ENCODE peak calls at places on chromosomes 1 and 21, in four cellular contexts. S is sigmoid colon, D is uterus, B is IMR-90. W is an unnamed sample.
A peak's percentile ranks its signal among the peaks of the same experiment; 100 is the strongest.

GRCh38 chr1:23719162-23719820 is 24.0 kb upstream of the ELOA start:
- DNase-seq in B (peak; percentile 85), D (no peak), S (no peak), W (no peak)

GRCh38 chr1:106600626-106601025 is 455.8 kb upstream of the PRMT6 start:
- DNase-seq in D (no peak), B (no peak), S (no peak), W (no peak)

GRCh38 chr1:233945573-233945972 is 41.1 kb downstream of the SLC35F3 start:
- DNase-seq in B (no peak), D (no peak), S (no peak), W (no peak)

GRCh38 chr1:220761688-220762427 is 13.7 kb downstream of the MTARC2 start:
- DNase-seq in D (no peak), S (no peak), B (no peak), W (no peak)

GRCh38 chr1:19643113-19643512 is 998 bp upstream of the NBL1 start:
- DNase-seq in D (no peak), S (peak; percentile 70), B (no peak), W (no peak)

GRCh38 chr1:23227806-23228205 is 10.5 kb upstream of the HTR1D start:
- DNase-seq in S (no peak), D (no peak), B (no peak), W (no peak)

GRCh38 chr1:206468571-206468970 is 1.7 kb upstream of the IKBKE start:
- DNase-seq in D (no peak), B (no peak), S (no peak), W (no peak)

GRCh38 chr1:85295006-85295431 is 18.6 kb upstream of the BCL10 start:
- DNase-seq in S (no peak), B (peak; percentile 58), D (no peak), W (no peak)

GRCh38 chr1:205075642-205076155 is 8.6 kb downstream of the TMEM81 start:
- DNase-seq in D (no peak), B (no peak), S (no peak), W (no peak)

GRCh38 chr21:29920938-29921337 is 18.9 kb downstream of the GRIK1 start:
- DNase-seq in B (no peak), D (no peak), S (no peak), W (no peak)

GRCh38 chr1:45344491-45344890 is 4.3 kb upstream of the MUTYH start:
- DNase-seq in B (no peak), D (no peak), S (no peak), W (no peak)

GRCh38 chr1:7704214-7705047 is 66.7 kb upstream of the VAMP3 start:
- DNase-seq in B (peak; percentile 78), S (peak; percentile 96), D (peak; percentile 91), W (peak; percentile 95)

GRCh38 chr21:29645666-29646553 is 293.9 kb downstream of the GRIK1 start:
- DNase-seq in S (no peak), B (no peak), D (no peak), W (no peak)

GRCh38 chr1:168709896-168710305 is 19.1 kb downstream of the DPT start:
- DNase-seq in D (no peak), B (no peak), S (no peak), W (no peak)

GRCh38 chr1:58397187-58397820 is 149.2 kb downstream of the OMA1 start:
- DNase-seq in D (no peak), B (peak; percentile 80), S (no peak), W (no peak)

GRCh38 chr1:15106608-15107007 is 46.9 kb upstream of the TMEM51 start:
- DNase-seq in B (no peak), D (no peak), S (no peak), W (no peak)

GRCh38 chr1:219027161-219027673 is 146.5 kb upstream of the LYPLAL1 start:
- DNase-seq in S (no peak), B (no peak), D (no peak), W (no peak)

GRCh38 chr1:89050649-89051033 is 14.4 kb downstream of the GBP1 start:
- DNase-seq in D (no peak), B (no peak), S (no peak), W (no peak)
- H3K9me3 ChIP-seq in D (no peaks in the 10 kb centered on the region), B (no peaks in the 10 kb centered on the region), S (no peaks in the 10 kb centered on the region), W (no peaks in the 10 kb centered on the region)

GRCh38 chr21:40043866-40044265 is 176.6 kb downstream of the PCP4 start:
- DNase-seq in D (no peak), B (no peak), S (no peak), W (no peak)

GRCh38 chr21:40043423-40043822 is 176.2 kb downstream of the PCP4 start:
- DNase-seq in B (no peak), S (no peak), D (no peak), W (no peak)

GRCh38 chr21:40047211-40047610 is 180.0 kb downstream of the PCP4 start:
- DNase-seq in D (no peak), B (no peak), S (no peak), W (no peak)

DNA sequence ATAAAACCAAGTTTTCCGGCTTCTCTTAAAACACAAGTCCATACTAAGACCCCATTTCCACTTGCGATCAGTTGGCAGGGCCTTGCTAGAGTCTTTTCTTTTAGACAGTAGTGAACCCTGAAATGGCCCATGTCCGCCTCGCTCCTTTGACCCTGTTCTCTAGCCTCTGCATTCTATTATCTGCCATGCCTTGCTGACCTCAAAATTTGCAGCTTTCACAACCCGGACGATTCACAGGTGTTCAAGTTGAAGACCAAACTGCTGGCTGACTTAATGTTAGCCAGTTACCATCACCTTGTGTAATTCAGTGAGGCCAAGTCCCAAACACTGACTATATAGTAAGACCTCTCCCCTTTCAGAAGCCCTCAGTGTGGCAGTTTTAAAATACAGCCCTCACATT is 174.2 kb downstream of the PCP4 start:
- DNase-seq in D (no peak), B (no peak), S (no peak), W (no peak)
- H3K9me3 ChIP-seq in D (no peaks in the 10 kb centered on the region), B (peaks cover 26% of the 10 kb centered on the region), S (no peaks in the 10 kb centered on the region), W (no peaks in the 10 kb centered on the region)

DNA sequence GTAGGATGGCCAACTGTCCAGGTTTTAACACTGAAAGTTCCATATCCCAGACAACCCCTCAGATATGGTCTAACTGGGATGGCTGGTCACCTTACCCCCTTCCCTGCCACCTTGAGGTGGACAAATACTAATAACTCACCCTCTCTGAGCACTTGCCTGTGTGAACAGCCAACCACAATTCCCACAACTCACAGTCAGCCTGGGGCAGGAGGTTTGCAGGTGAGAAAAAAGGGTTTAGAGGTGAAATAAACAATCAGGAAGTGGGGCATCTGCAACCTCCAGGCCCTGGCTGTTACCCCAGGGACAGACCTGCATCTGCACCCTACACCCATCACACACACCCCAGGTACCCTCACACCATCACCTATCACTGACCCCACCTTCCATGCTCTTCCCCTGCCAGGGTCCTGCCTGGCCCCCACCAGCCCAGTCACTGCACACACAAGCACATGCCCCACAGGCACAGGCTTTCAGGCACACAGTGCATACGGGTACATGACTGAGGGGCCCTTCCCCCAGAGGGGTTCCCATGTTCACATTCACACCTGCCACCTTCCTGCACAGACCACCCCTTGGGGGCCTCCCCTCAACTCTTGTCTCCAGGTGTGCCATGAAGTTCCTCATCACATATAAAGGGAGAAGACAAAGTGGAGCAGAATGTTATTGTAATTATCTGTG is 679.5 kb downstream of the MATN1 start:
- DNase-seq in B (no peak), D (no peak), S (no peak), W (peak; percentile 7)
- H3K9me3 ChIP-seq in B (no peaks in the 10 kb centered on the region), D (no peaks in the 10 kb centered on the region), S (no peaks in the 10 kb centered on the region), W (no peaks in the 10 kb centered on the region)

GRCh38 chr1:11501906-11502485 is 23.0 kb downstream of the DISP3 start:
- DNase-seq in S (peak; percentile 43), B (no peak), D (no peak), W (no peak)
- H3K9me3 ChIP-seq in S (no peaks in the 10 kb centered on the region), B (peaks cover 15% of the 10 kb centered on the region), D (peaks cover 5% of the 10 kb centered on the region), W (no peaks in the 10 kb centered on the region)

GRCh38 chr21:7952648-7953047 is 2568.7 kb upstream of the TPTE start:
- DNase-seq in B (no peak), S (no peak), D (no peak), W (no peak)

GRCh38 chr21:7951854-7952519 is 2569.4 kb upstream of the TPTE start:
- DNase-seq in S (no peak), B (no peak), D (no peak), W (no peak)

GRCh38 chr21:7953058-7953457 is 2568.3 kb upstream of the TPTE start:
- DNase-seq in D (no peak), B (no peak), S (no peak), W (no peak)

GRCh38 chr21:7957713-7958064 is 2563.7 kb upstream of the TPTE start:
- DNase-seq in S (no peak), D (no peak), B (no peak), W (no peak)
- H3K9me3 ChIP-seq in S (peaks cover 16% of the 10 kb centered on the region), D (peaks cover 12% of the 10 kb centered on the region), B (peaks cover 48% of the 10 kb centered on the region), W (peaks cover 83% of the 10 kb centered on the region)

GRCh38 chr1:40507973-40508372 is 594 bp upstream of the EXO5 start:
- DNase-seq in S (no peak), B (no peak), D (no peak), W (no peak)
- H3K9me3 ChIP-seq in S (no peaks in the 10 kb centered on the region), B (peaks cover 21% of the 10 kb centered on the region), D (peaks cover 7% of the 10 kb centered on the region), W (no peaks in the 10 kb centered on the region)

DNA sequence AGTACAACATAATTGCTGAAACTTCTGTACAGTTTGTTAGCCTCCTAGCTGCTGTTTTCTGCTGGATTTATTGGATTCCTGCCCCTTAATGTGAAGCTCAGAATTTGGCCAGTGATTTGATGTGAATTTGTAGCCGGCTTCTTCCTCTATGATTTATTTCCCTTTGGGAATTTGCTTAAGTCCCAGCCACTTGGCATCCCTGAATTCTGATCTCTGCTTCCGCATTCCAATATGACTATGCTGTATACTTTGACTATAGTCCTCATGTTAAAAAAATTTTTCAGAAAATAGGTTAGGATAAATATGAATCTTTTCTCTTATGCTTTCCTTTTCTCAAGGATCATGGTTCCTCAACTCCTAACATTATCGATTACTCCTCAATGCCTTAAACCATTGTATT is 12.4 kb upstream of the LRIF1 start:
- DNase-seq in B (peak; percentile 33), S (no peak), D (no peak), W (no peak)
- H3K9me3 ChIP-seq in B (no peaks in the 10 kb centered on the region), S (no peaks in the 10 kb centered on the region), D (no peaks in the 10 kb centered on the region), W (peaks cover 37% of the 10 kb centered on the region)

DNA sequence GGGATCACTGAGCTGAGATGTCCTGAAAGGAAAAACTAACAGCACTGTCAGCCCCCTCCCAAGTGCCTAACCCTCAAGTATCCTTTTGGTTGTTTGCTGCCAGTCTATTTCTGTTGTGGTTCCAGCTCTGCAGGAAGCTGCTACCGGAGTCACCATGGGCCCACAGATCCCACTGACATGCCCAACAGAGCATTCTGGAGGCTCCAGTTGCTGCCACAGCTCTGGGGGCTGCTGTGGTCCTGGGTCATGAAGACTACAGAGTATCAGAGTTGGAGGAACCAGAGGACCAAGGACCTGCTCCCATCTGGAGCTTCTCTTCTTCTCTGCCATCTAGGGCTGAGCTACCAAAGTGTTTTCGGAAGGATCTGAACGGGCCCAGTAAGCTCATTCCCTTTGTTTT is 910 bp downstream of the LCE3A start:
- DNase-seq in D (no peak), B (no peak), S (no peak), W (no peak)
- H3K9me3 ChIP-seq in D (no peaks in the 10 kb centered on the region), B (peaks cover 3% of the 10 kb centered on the region), S (no peaks in the 10 kb centered on the region), W (peaks cover 25% of the 10 kb centered on the region)

GRCh38 chr1:125065821-125066180 is 3881.0 kb downstream of the SRGAP2C start:
- DNase-seq in D (no peak), B (no peak), S (peak; percentile 54), W (no peak)
- H3K9me3 ChIP-seq in D (peaks cover under 1% of the 10 kb centered on the region), B (peaks cover 23% of the 10 kb centered on the region), S (no peaks in the 10 kb centered on the region), W (peaks cover 36% of the 10 kb centered on the region)

GRCh38 chr21:28230559-28230958 is 762.1 kb downstream of the LTN1 start:
- DNase-seq in B (peak; percentile 33), S (no peak), D (no peak), W (no peak)
- H3K9me3 ChIP-seq in B (no peaks in the 10 kb centered on the region), S (no peaks in the 10 kb centered on the region), D (no peaks in the 10 kb centered on the region), W (no peaks in the 10 kb centered on the region)